ENCODE peak calls at places on chromosomes 11 and 22, in four cellular contexts. One of them, this sample, is unnamed.

GRCh38 chr11:32991898-32992297 is 23.8 kb upstream of the DEPDC7 start:
- DNase-seq in GM12878: no peak
- DNase-seq in HepG2: no peak
- DNase-seq in K562: no peak
- DNase-seq in this sample: no peak

GRCh38 chr11:118048472-118049370 is 28.2 kb upstream of the TMPRSS4 start:
- DNase-seq in HepG2: no peak
- DNase-seq in K562: no peak
- DNase-seq in GM12878: no peak
- DNase-seq in this sample: no peak

GRCh38 chr11:36432747-36433146 is 77.3 kb downstream of the TRAF6 start:
- DNase-seq in HepG2: no peak
- DNase-seq in K562: no peak
- DNase-seq in GM12878: no peak
- DNase-seq in this sample: no peak

GRCh38 chr11:63476618-63477017 is 14.3 kb downstream of the PLAAT5 start:
- DNase-seq in GM12878: no peak
- DNase-seq in K562: no peak
- DNase-seq in HepG2: no peak
- DNase-seq in this sample: no peak

GRCh38 chr11:128365044-128365443 is 222.3 kb downstream of the ETS1 start:
- DNase-seq in GM12878: no peak
- DNase-seq in HepG2: peak
- DNase-seq in K562: no peak
- DNase-seq in this sample: no peak

GRCh38 chr11:96149743-96150555 is 193.0 kb downstream of the MAML2 start:
- DNase-seq in HepG2: peak
- DNase-seq in K562: no peak
- DNase-seq in GM12878: no peak
- DNase-seq in this sample: no peak

GRCh38 chr22:20239063-20239950 is 28.8 kb downstream of the RTN4R start:
- DNase-seq in K562: peak
- DNase-seq in HepG2: no peak
- DNase-seq in GM12878: no peak
- DNase-seq in this sample: no peak

GRCh38 chr11:120835601-120836228 is 188.2 kb upstream of the TBCEL start:
- DNase-seq in GM12878: peak
- DNase-seq in HepG2: peak
- DNase-seq in K562: no peak
- DNase-seq in this sample: no peak

GRCh38 chr11:73223998-73224730 is 6.1 kb downstream of the P2RY2 start:
- DNase-seq in HepG2: no peak
- DNase-seq in K562: no peak
- DNase-seq in GM12878: no peak
- DNase-seq in this sample: no peak

DNA sequence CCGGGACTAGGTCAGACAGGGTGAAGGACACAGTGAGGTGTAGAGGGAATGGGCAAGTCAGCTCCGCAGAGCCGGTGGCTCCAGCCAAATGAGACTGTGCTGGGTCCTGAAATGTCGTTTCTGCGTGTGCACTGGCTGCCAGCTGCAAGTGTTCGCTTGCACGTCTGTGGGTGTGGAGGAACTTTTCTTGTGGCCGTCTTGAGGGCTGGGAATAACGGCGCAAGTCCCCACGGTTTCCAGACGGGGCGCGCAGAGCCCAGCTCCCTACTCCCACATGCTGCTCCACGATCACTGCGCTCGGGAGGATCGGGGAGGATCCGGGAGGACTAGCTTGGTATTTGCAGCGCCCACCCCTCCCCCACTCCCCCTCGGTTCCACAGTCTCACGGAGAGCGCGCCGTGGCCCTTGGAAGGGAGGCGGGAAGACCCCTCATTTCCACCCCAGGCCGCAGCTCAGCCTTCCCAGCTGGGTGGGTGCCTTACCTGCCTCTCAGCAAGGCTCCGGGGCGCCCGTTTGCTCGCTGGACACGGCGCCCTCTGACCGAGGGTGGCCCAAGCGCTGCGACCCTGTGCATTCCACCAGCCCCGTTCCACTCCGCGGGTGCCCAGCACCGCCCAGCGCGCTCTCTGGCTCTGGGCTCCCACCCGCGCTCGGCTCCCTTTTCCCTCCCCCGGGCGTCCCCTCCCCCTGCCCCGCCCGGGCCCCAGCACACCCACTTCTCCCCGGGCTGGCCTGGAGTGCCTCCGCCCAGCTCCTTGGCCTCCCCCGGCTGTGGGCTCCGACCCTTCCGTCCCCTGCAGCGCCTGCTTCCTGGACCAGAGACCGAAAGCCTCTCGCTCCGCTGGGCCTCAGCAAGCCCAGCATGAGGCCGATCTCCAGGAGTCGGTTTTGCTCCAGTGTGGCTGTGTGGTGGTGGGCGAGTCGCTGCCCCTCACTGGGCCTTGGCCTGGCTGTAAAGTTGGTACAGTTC is at the start of gene KCNE3:
- DNase-seq in GM12878: no peak
- DNase-seq in HepG2: no peak
- DNase-seq in K562: peak
- DNase-seq in this sample: peak
- TF ChIP-seq TCF7 in GM12878: no peak
- TF ChIP-seq TCF7 in HepG2: no peak
- TF ChIP-seq TCF7 in K562: no peak
- TF ChIP-seq TCF7 in this sample: no peak

DNA sequence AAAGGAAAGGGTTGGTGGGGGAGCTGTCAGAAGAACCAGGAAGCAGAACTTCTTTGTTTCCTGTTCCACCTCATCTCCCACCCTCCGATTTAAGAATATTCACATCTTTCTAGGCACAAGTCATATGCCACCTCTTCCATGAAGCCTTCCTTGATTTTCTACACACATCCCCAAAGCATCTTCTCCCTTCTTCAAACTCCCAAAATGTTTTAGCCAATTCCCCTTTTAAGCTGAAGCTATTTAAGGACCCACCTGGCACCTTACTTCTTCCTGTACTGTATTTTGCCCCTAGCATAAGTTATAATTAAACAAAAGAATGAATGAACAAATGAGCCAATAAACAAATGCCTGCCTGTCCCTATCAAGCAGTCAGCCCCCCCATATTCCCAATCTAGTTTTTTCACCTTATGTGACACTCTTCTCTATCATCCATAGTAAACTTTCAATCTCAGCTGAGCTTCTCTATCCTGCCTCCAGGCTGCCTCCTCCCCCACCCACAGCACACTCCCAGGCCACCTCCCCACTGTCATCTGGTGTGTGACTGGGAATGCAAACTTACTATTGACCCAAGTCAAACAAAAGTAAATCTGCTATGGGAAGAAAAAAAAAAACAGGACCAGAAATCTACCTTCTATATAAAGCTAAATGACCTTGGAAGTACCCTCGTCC is 3.9 kb downstream of the TNKS1BP1 start:
- DNase-seq in K562: no peak
- DNase-seq in HepG2: peak
- DNase-seq in GM12878: no peak
- DNase-seq in this sample: no peak
- TF ChIP-seq CBFB in K562: no peak
- TF ChIP-seq CBFB in HepG2: no peak
- TF ChIP-seq CBFB in GM12878: no peak
- TF ChIP-seq CBFB in this sample: no peak

DNA sequence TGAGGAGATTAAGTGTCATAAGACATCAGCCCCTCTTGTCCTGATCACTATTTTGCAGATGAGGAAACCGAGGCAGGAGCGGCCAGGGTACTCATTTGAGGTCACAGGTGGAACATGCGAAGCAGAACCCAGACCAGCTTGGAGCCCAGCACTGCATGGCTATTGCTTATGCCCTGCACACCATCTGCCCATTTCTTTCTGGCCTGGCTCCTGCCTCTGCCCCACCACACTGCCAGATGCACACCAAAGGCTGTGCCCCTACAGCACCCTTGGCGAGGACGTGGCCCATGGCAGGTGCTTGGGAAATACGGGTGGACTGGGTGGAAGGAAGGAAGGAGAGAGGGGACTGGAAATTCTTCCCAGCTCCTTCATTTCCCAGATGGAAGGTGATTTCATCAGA is 222.9 kb downstream of the CTTN start:
- DNase-seq in GM12878: no peak
- DNase-seq in HepG2: no peak
- DNase-seq in K562: no peak
- DNase-seq in this sample: no peak
- TF ChIP-seq CTCF in GM12878: no peak
- TF ChIP-seq CTCF in HepG2: no peak
- TF ChIP-seq CTCF in K562: no peak
- TF ChIP-seq CTCF in this sample: no peak

GRCh38 chr11:111976614-111977140 is 39.5 kb downstream of the DIXDC1 start:
- DNase-seq in GM12878: no peak
- DNase-seq in K562: no peak
- DNase-seq in HepG2: no peak
- DNase-seq in this sample: peak

GRCh38 chr11:111977141-111978027 is 40.2 kb downstream of the DIXDC1 start:
- DNase-seq in K562: no peak
- DNase-seq in HepG2: no peak
- DNase-seq in GM12878: no peak
- DNase-seq in this sample: peak

GRCh38 chr11:111976119-111976518 is 39.0 kb downstream of the DIXDC1 start:
- DNase-seq in GM12878: no peak
- DNase-seq in HepG2: no peak
- DNase-seq in K562: no peak
- DNase-seq in this sample: no peak

GRCh38 chr11:111980062-111980461 is 42.9 kb downstream of the DIXDC1 start:
- DNase-seq in HepG2: no peak
- DNase-seq in K562: no peak
- DNase-seq in GM12878: no peak
- DNase-seq in this sample: no peak

GRCh38 chr11:111978028-111978771 is 41.1 kb downstream of the DIXDC1 start:
- DNase-seq in HepG2: no peak
- DNase-seq in GM12878: no peak
- DNase-seq in K562: no peak
- DNase-seq in this sample: peak
- TF ChIP-seq TCF7 in HepG2: no peak
- TF ChIP-seq TCF7 in GM12878: no peak
- TF ChIP-seq TCF7 in K562: no peak
- TF ChIP-seq TCF7 in this sample: no peak

GRCh38 chr11:57762235-57762866 is 749 bp downstream of the CTNND1 start:
- DNase-seq in HepG2: no peak
- DNase-seq in K562: no peak
- DNase-seq in GM12878: no peak
- DNase-seq in this sample: no peak

GRCh38 chr11:57763568-57763967 is 2.0 kb downstream of the CTNND1 start:
- DNase-seq in K562: peak
- DNase-seq in GM12878: no peak
- DNase-seq in HepG2: peak
- DNase-seq in this sample: no peak

GRCh38 chr11:57761301-57762234 is at the start of gene CTNND1:
- DNase-seq in HepG2: peak
- DNase-seq in K562: peak
- DNase-seq in GM12878: peak
- DNase-seq in this sample: peak

GRCh38 chr11:57764972-57765371 is 3.4 kb downstream of the CTNND1 start:
- DNase-seq in K562: peak
- DNase-seq in GM12878: no peak
- DNase-seq in HepG2: no peak
- DNase-seq in this sample: no peak

GRCh38 chr11:57764527-57764926 is 2.9 kb downstream of the CTNND1 start:
- DNase-seq in GM12878: no peak
- DNase-seq in K562: no peak
- DNase-seq in HepG2: no peak
- DNase-seq in this sample: no peak
- TF ChIP-seq CBFB in GM12878: no peak
- TF ChIP-seq CBFB in K562: no peak
- TF ChIP-seq CBFB in HepG2: no peak
- TF ChIP-seq CBFB in this sample: no peak

GRCh38 chr11:299951-300735 is 817 bp upstream of the IFITM5 start:
- DNase-seq in K562: peak
- DNase-seq in HepG2: peak
- DNase-seq in GM12878: no peak
- DNase-seq in this sample: no peak
- TF ChIP-seq CTCF in K562: peak
- TF ChIP-seq CTCF in HepG2: no peak
- TF ChIP-seq CTCF in GM12878: peak
- TF ChIP-seq CTCF in this sample: no peak

GRCh38 chr11:14127679-14128078 is 165.2 kb downstream of the SPON1 start:
- DNase-seq in GM12878: no peak
- DNase-seq in K562: no peak
- DNase-seq in HepG2: no peak
- DNase-seq in this sample: no peak

GRCh38 chr11:14124886-14125285 is 162.4 kb downstream of the SPON1 start:
- DNase-seq in GM12878: no peak
- DNase-seq in K562: no peak
- DNase-seq in HepG2: no peak
- DNase-seq in this sample: no peak

GRCh38 chr11:14124345-14124744 is 161.8 kb downstream of the SPON1 start:
- DNase-seq in HepG2: no peak
- DNase-seq in GM12878: no peak
- DNase-seq in K562: no peak
- DNase-seq in this sample: no peak

GRCh38 chr11:14125529-14125928 is 163.0 kb downstream of the SPON1 start:
- DNase-seq in HepG2: no peak
- DNase-seq in K562: no peak
- DNase-seq in GM12878: no peak
- DNase-seq in this sample: no peak
- TF ChIP-seq TCF7 in HepG2: no peak
- TF ChIP-seq TCF7 in K562: no peak
- TF ChIP-seq TCF7 in GM12878: no peak
- TF ChIP-seq TCF7 in this sample: no peak

GRCh38 chr11:88555829-88556202 is 218.3 kb upstream of the CTSC start:
- DNase-seq in K562: no peak
- DNase-seq in HepG2: no peak
- DNase-seq in GM12878: no peak
- DNase-seq in this sample: no peak

GRCh38 chr11:88555018-88555828 is 217.7 kb upstream of the CTSC start:
- DNase-seq in K562: no peak
- DNase-seq in HepG2: no peak
- DNase-seq in GM12878: no peak
- DNase-seq in this sample: no peak

GRCh38 chr11:88552377-88553029 is 215.0 kb upstream of the CTSC start:
- DNase-seq in HepG2: peak
- DNase-seq in GM12878: peak
- DNase-seq in K562: peak
- DNase-seq in this sample: peak

GRCh38 chr11:88553204-88553603 is 215.7 kb upstream of the CTSC start:
- DNase-seq in K562: no peak
- DNase-seq in GM12878: no peak
- DNase-seq in HepG2: no peak
- DNase-seq in this sample: no peak
- TF ChIP-seq CBFB in K562: no peak
- TF ChIP-seq CBFB in GM12878: no peak
- TF ChIP-seq CBFB in HepG2: no peak
- TF ChIP-seq CBFB in this sample: no peak